ENCODE peak calls at places on chromosome 3, in four cellular contexts. D is SK-N-SH, T is K562, O is HepG2. X is an unnamed sample.

GRCh38 chr3:43178891-43179366 is 73.0 kb upstream of the POMGNT2 start:
- DNase-seq in D (no peak), T (no peak), O (peak; percentile 91), X (no peak)

GRCh38 chr3:4394048-4394447 is 73.0 kb downstream of the SUMF1 start:
- DNase-seq in D (no peak), T (no peak), O (no peak), X (no peak)

GRCh38 chr3:134365766-134366065 is 8.5 kb downstream of the AMOTL2 start:
- DNase-seq in D (no peak), T (no peak), O (no peak), X (no peak)

GRCh38 chr3:149437286-149437685 is 37.2 kb upstream of the TM4SF4 start:
- DNase-seq in D (no peak), T (no peak), O (no peak), X (no peak)

GRCh38 chr3:23004971-23005370 is 198.2 kb upstream of the UBE2E2 start:
- DNase-seq in D (no peak), T (no peak), O (peak; percentile 31), X (no peak)

GRCh38 chr3:44555753-44556152 is 760 bp downstream of the ZKSCAN7 start:
- DNase-seq in D (peak; percentile 51), T (no peak), O (peak; percentile 8), X (no peak)

GRCh38 chr3:8980756-8981257 is 17.5 kb upstream of the RAD18 start:
- DNase-seq in D (no peak), T (no peak), O (no peak), X (no peak)

GRCh38 chr3:133756716-133757694 is 10.8 kb downstream of the TF start:
- DNase-seq in D (no peak), T (no peak), O (no peak), X (no peak)

GRCh38 chr3:115513411-115513800 is 109.9 kb upstream of the GAP43 start:
- DNase-seq in D (no peak), T (no peak), O (no peak), X (no peak)

GRCh38 chr3:38028621-38029361 is 651 bp downstream of the PLCD1 start:
- DNase-seq in D (no peak), T (no peak), O (no peak), X (no peak)

GRCh38 chr3:64686446-64686908 is 1.3 kb downstream of the ADAMTS9 start:
- DNase-seq in D (peak; percentile 27), T (no peak), O (peak; percentile 18), X (no peak)

GRCh38 chr3:131907809-131908208 is 127.0 kb downstream of the CPNE4 start:
- DNase-seq in D (peak; percentile 1), T (no peak), O (no peak), X (no peak)

GRCh38 chr3:152474585-152474984 is 205.9 kb downstream of the MBNL1 start:
- DNase-seq in D (peak; percentile 15), T (peak; percentile 37), O (peak; percentile 29), X (peak; percentile 60)

GRCh38 chr3:69463546-69463945 is 77.7 kb upstream of the FRMD4B start:
- DNase-seq in D (no peak), T (no peak), O (no peak), X (no peak)

GRCh38 chr3:169998668-169999131 is 32.1 kb downstream of the SEC62 start:
- DNase-seq in D (no peak), T (no peak), O (peak; percentile 76), X (no peak)

DNA sequence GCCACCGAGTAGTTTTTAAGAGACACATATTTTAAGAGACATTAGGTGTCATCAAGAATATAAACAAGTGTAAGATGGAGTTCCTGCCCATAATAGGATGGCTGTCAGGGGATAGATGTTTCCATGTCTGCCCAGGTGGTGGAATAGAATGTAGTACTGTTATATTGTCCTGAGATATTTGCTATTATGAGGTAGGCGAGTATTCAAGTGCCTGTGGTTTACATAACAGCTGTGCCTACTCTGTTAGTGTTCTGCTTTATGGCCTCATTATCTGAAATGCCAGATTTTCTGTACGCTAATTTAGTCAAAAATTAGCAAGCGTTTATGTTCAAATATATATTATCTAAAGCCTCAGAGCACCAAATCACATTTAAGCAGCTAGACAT is 360.2 kb upstream of the ROPN1 start:
- DNase-seq in D (no peak), T (no peak), O (no peak), X (no peak)
- TF ChIP-seq NFIC in D (no peak), T (no peak), O (no peak), X (no peak)

DNA sequence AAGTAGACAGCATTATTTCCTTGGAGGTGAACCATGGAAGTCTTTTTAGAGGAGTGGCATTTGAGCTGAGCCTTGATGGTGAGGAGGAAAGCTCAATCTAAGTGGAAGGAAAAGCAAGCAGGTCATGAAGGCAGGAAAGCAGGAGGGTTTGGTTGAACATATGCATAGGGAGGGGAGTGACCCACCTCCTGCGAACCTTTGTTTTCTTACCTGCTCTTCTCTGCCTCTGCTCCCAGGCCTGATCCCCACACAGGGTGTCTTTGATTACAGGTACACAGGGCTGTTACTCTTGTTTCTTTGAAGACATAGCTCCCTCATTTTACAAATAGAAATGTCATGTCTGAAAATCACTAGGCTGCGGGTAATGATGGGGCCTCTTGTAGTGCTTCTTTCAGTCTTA is 248.1 kb upstream of the TPRG1 start:
- DNase-seq in D (no peak), T (no peak), O (no peak), X (no peak)
- TF ChIP-seq NFIC in D (no peak), T (no peak), O (no peak), X (no peak)

DNA sequence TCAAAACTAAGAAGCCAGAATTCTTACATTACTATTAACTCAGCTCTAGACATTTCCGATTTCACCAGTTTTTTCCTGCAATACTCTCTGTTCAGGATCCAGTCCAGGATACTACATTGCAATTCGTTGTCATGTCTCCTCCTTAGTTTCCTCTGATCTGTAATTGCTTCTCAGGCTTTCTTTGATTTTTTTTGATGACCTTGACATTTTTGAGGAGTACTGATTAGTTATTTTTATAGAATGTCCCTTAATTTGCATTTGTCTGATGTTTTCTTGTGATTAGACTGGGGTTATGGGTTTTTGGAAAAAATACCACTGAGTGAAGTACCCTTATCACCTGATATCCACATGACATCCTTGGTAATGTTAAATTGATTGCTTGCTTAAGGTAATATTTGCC is 57.6 kb downstream of the ATG7 start:
- DNase-seq in D (no peak), T (no peak), O (no peak), X (no peak)
- TF ChIP-seq NFIC in D (no peak), T (no peak), O (no peak), X (no peak)

DNA sequence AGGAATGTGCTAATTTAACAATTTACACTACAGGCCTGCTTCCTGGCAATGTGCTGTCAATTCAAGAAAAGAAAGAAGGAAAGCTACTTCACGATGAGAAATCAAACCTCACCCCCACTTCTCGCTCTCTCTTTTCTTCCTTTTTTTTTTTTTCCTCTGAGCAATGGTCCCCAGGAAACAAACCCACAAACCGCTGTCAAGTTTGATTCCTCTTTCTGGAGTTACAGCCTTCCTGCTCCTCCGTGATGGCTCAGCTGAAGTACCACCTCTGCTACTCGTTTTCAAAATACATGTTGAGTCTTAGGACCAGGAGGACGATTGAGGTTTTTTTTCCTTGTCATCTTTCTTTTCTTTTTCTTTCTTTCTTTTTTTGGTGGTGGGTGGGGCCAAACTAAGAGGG is 3.4 kb upstream of the TRIM71 start:
- DNase-seq in D (no peak), T (no peak), O (no peak), X (no peak)
- TF ChIP-seq NFIC in D (no peak), T (no peak), O (no peak), X (no peak)

X was measured in GM12878.